ENCODE peak calls at places on chromosomes 5 and 9, in nine cellular contexts. Q is right cardiac atrium; V is small intestine; C is GM23338; O is NT2/D1; N is SJCRH30; S is CD8-positive, alpha-beta memory T cell; F is transverse colon; T is fibroblast of lung. K is an unnamed sample. For H3K4me1, the result is how much of the 10 kb centered on the place peaks cover.

GRCh38 chr5:16673241-16673998 is 56.6 kb upstream of the RETREG1 start:
- DNase-seq in Q (no peak), V (no peak), N (no peak), S (no peak), O (no peak), C (no peak), F (peak), T (no peak), K (no peak)

GRCh38 chr9:97598461-97599288 is 34.5 kb downstream of the TSTD2 start:
- DNase-seq in F (peak), T (peak), V (peak), N (peak), O (peak), Q (peak), C (peak), S (peak), K (peak)

GRCh38 chr5:98839469-98840383 is 66.3 kb downstream of the RGMB start:
- DNase-seq in N (no peak), F (no peak), T (peak), O (no peak), S (no peak), V (peak), Q (peak), C (peak), K (peak)

GRCh38 chr5:94751456-94751855 is 133.0 kb downstream of the SLF1 start:
- DNase-seq in C (peak), Q (no peak), S (no peak), O (no peak), N (peak), T (no peak), V (no peak), F (no peak), K (no peak)

GRCh38 chr9:135701067-135701967 is 668 bp upstream of the KCNT1 start:
- DNase-seq in O (no peak), Q (no peak), C (no peak), S (no peak), F (no peak), T (no peak), V (no peak), N (peak), K (no peak)

GRCh38 chr5:176812269-176813259 is 2.2 kb downstream of the UNC5A start:
- DNase-seq in F (no peak), V (no peak), O (no peak), T (no peak), S (no peak), Q (peak), C (peak), N (peak), K (peak)

GRCh38 chr9:137156567-137157375 is 13.1 kb downstream of the LRRC26 start:
- DNase-seq in T (peak), S (peak), V (peak), N (no peak), O (no peak), Q (peak), F (peak), C (peak), K (no peak)

GRCh38 chr5:74239268-74239667 is 401.3 kb downstream of the ENC1 start:
- DNase-seq in T (no peak), F (no peak), Q (no peak), C (no peak), O (no peak), V (no peak), N (no peak), S (no peak), K (no peak)

GRCh38 chr5:109693535-109694152 is 3.9 kb downstream of the MAN2A1 start:
- DNase-seq in C (no peak), T (peak), O (no peak), V (no peak), Q (no peak), S (no peak), F (no peak), N (peak), K (no peak)

GRCh38 chr9:106052735-106053134 is 358.4 kb downstream of the TMEM38B start:
- DNase-seq in N (no peak), C (no peak), T (no peak), V (no peak), S (no peak), O (no peak), Q (no peak), F (no peak), K (no peak)

GRCh38 chr5:92548351-92548750 is 1032.7 kb downstream of the NR2F1-AS1 start:
- DNase-seq in S (no peak), Q (no peak), C (no peak), V (no peak), N (peak), T (peak), O (no peak), F (no peak), K (no peak)

GRCh38 chr5:1513326-1514026 is 10.3 kb downstream of the LPCAT1 start:
- DNase-seq in N (no peak), V (no peak), F (peak), Q (peak), C (no peak), S (no peak), O (no peak), T (no peak), K (peak)

GRCh38 chr5:172731286-172732073 is 39.5 kb downstream of the DUSP1 start:
- DNase-seq in N (no peak), T (no peak), S (no peak), Q (no peak), O (no peak), V (peak), F (no peak), C (no peak), K (peak)

GRCh38 chr5:95070453-95070852 is 214.4 kb downstream of the MCTP1 start:
- DNase-seq in N (no peak), F (no peak), S (no peak), V (no peak), Q (peak), C (no peak), O (no peak), T (no peak), K (no peak)

GRCh38 chr9:72363908-72364678 is 915 bp downstream of the ZFAND5 start:
- DNase-seq in C (peak), T (peak), O (no peak), S (peak), V (peak), N (peak), F (peak), Q (peak), K (peak)

GRCh38 chr5:36173426-36173825 is 21.5 kb downstream of the SKP2 start:
- DNase-seq in F (no peak), N (no peak), T (no peak), S (no peak), V (no peak), O (no peak), Q (no peak), C (no peak), K (no peak)

GRCh38 chr9:71177901-71178300 is 56.5 kb upstream of the TRPM3 start:
- DNase-seq in C (no peak), N (no peak), S (no peak), T (no peak), O (no peak), F (no peak), V (no peak), Q (no peak), K (no peak)

GRCh38 chr5:82512025-82512424 is 233.9 kb upstream of the RPS23 start:
- DNase-seq in C (no peak), O (no peak), Q (no peak), T (no peak), V (no peak), N (no peak), S (no peak), F (no peak), K (no peak)

GRCh38 chr5:62282951-62283446 is 23.0 kb upstream of the KIF2A start:
- DNase-seq in V (peak), O (no peak), C (no peak), F (peak), Q (no peak), T (no peak), N (no peak), S (no peak), K (no peak)

GRCh38 chr5:65213921-65214525 is 267.7 kb downstream of the ADAMTS6 start:
- DNase-seq in S (no peak), O (no peak), F (peak), N (peak), Q (peak), T (peak), V (peak), C (peak), K (no peak)

GRCh38 chr5:80227979-80228596 is 27.8 kb downstream of the SERINC5 start:
- DNase-seq in O (no peak), V (no peak), C (no peak), T (no peak), N (no peak), S (no peak), F (no peak), Q (no peak), K (no peak)

GRCh38 chr9:116437411-116438370 is 249.4 kb upstream of the TRIM32 start:
- DNase-seq in N (no peak), T (no peak), V (no peak), S (no peak), C (no peak), F (no peak), Q (no peak), O (no peak), K (no peak)

GRCh38 chr5:125823572-125823971 is 599.6 kb upstream of the GRAMD2B start:
- DNase-seq in F (no peak), Q (no peak), O (no peak), C (no peak), N (no peak), S (no peak), T (peak), V (no peak), K (peak)

GRCh38 chr5:38367410-38367809 is 109.1 kb downstream of the EGFLAM start:
- DNase-seq in N (no peak), T (no peak), O (no peak), F (no peak), S (no peak), Q (no peak), C (peak), V (no peak), K (no peak)

GRCh38 chr9:110700953-110701352 is 32.4 kb downstream of the MUSK start:
- DNase-seq in Q (no peak), V (no peak), F (no peak), S (no peak), T (peak), N (no peak), O (no peak), C (no peak), K (peak)

GRCh38 chr5:134247411-134247810 is 21.5 kb upstream of the PPP2CA start:
- DNase-seq in N (no peak), C (no peak), S (no peak), Q (no peak), T (peak), F (no peak), O (no peak), V (no peak), K (peak)

GRCh38 chr5:179994622-179995323 is 76.8 kb downstream of the RNF130 start:
- DNase-seq in T (no peak), N (no peak), F (no peak), C (no peak), V (no peak), Q (no peak), O (no peak), S (no peak), K (no peak)

GRCh38 chr9:123927625-123928308 is 2.2 kb downstream of the DENND1A start:
- DNase-seq in S (no peak), V (peak), O (no peak), T (peak), N (no peak), Q (no peak), C (no peak), F (peak), K (peak)

GRCh38 chr9:124894741-124895170 is 32.8 kb downstream of the ARPC5L start:
- DNase-seq in S (peak), C (peak), N (peak), F (no peak), T (peak), V (peak), Q (no peak), O (peak), K (peak)

GRCh38 chr5:82597437-82597836 is 319.3 kb upstream of the RPS23 start:
- DNase-seq in V (no peak), C (peak), O (peak), Q (no peak), F (no peak), N (peak), T (no peak), S (no peak), K (no peak)

GRCh38 chr5:55176176-55176818 is 3.3 kb upstream of the CDC20B start:
- DNase-seq in F (peak), C (peak), Q (peak), O (peak), V (peak), S (no peak), N (peak), T (peak), K (peak)

GRCh38 chr5:84642795-84643194 is 258.1 kb upstream of the EDIL3 start:
- DNase-seq in C (no peak), V (no peak), O (no peak), N (no peak), T (peak), F (no peak), Q (no peak), S (no peak), K (peak)

GRCh38 chr5:16736158-16736994 is 119.6 kb upstream of the RETREG1 start:
- DNase-seq in S (no peak), T (peak), F (peak), Q (peak), V (peak), C (peak), O (no peak), N (peak), K (no peak)

GRCh38 chr9:110328763-110329162 is 8.9 kb downstream of the TXNDC8 start:
- DNase-seq in S (no peak), F (no peak), V (no peak), Q (no peak), T (no peak), O (no peak), N (no peak), C (no peak), K (no peak)

GRCh38 chr9:89182369-89182768 is 3.8 kb upstream of the SHC3 start:
- DNase-seq in O (no peak), F (no peak), C (no peak), Q (no peak), N (no peak), S (no peak), T (no peak), V (no peak), K (no peak)

GRCh38 chr5:132753135-132753987 is 6.1 kb downstream of the CCNI2 start:
- DNase-seq in O (no peak), V (no peak), N (peak), S (no peak), Q (peak), T (no peak), C (peak), F (peak), K (peak)

GRCh38 chr5:128579111-128579510 is 41.1 kb upstream of the FBN2 start:
- DNase-seq in T (peak), V (no peak), C (no peak), N (no peak), F (no peak), S (no peak), Q (no peak), O (no peak), K (peak)
- H3K4me1 ChIP-seq in T (under half), V (under half), C (under half), N (under half), F (under half), S (under half), Q (under half), O (under half), K (under half)

GRCh38 chr9:126532019-126532462 is 81.7 kb upstream of the LMX1B start:
- DNase-seq in C (no peak), T (peak), F (no peak), N (peak), O (no peak), S (no peak), Q (peak), V (no peak), K (peak)

GRCh38 chr9:126531035-126531571 is 82.6 kb upstream of the LMX1B start:
- DNase-seq in N (no peak), V (no peak), S (no peak), Q (peak), O (no peak), F (no peak), T (no peak), C (no peak), K (peak)

GRCh38 chr9:126532489-126532888 is 81.2 kb upstream of the LMX1B start:
- DNase-seq in F (no peak), C (no peak), T (no peak), S (no peak), O (no peak), N (peak), V (no peak), Q (no peak), K (peak)

GRCh38 chr9:126532951-126533910 is 80.5 kb upstream of the LMX1B start:
- DNase-seq in C (no peak), S (no peak), F (no peak), V (no peak), N (no peak), O (no peak), T (no peak), Q (no peak), K (peak)

DNA sequence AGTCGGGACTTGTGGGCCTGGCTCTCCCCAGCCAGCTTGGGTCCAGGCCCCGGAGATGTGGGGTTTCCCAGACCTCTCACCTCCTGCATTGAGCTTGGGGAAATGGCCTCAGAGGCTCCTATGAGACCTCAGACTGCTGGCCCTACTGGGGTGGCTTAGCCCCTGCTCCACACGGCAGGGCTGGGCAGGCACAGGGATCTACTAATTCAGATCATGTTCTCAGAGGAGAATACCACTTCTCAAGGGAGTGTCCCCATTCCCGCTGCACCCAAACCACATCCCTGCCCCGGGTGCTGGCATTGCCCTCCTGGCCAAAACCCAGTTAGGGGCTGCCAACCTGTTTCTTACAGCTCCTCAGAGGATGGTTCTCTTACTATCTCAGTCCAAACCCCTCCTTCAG is 82.1 kb upstream of the LMX1B start:
- DNase-seq in C (no peak), F (no peak), O (no peak), V (no peak), Q (peak), T (no peak), N (no peak), S (no peak), K (peak)
- H3K4me1 ChIP-seq in C (half or more), F (under half), O (under half), V (under half), Q (under half), T (under half), N (half or more), S (under half), K (under half)

GRCh38 chr9:34989946-34990635 is 546 bp downstream of the DNAJB5 start:
- DNase-seq in F (peak), C (peak), V (peak), N (peak), T (peak), Q (peak), S (peak), O (peak), K (peak)
- H3K4me1 ChIP-seq in F (half or more), C (half or more), V (under half), N (under half), T (under half), Q (under half), S (under half), O (under half), K (half or more)

DNA sequence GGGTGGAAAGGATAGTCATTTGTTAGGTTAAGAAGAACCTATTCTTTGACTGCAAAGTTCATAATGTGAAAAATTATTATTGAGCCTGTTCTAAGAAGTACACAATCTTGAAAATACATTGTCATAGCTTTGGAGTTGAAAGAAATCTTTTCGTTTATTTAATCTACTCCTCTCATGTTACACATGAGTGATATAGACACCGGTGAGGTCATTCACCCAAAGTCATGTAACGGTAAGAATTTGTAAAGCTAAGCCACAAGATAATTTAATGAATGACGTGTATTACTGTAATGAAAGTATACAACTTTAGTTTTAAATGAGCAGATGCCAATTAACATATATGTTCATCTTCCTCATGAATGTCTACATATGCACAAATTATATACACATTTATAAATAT is 284.1 kb upstream of the PDE4D start:
- DNase-seq in S (no peak), O (no peak), C (no peak), F (no peak), Q (no peak), N (peak), V (no peak), T (no peak), K (no peak)
- H3K4me1 ChIP-seq in S (under half), O (under half), C (under half), F (under half), Q (under half), N (under half), V (under half), T (under half), K (under half)